ENCODE peak calls at places on chromosome 1, in ten cellular contexts. U, Q, X, V, K, S, G, O, M and J are unnamed samples.
A peak's percentile ranks its signal among the peaks of the same experiment; 100 is the strongest.

GRCh38 chr1:119635801-119636390 is 12.2 kb downstream of the ZNF697 start:
- DNase-seq in Q (no peak), V (no peak), S (no peak), M (peak; percentile 82), X (peak; percentile 24), G (no peak), O (no peak), K (peak; percentile 67), U (no peak), J (peak; percentile 75)

GRCh38 chr1:82318921-82319320 is 518.2 kb downstream of the ADGRL2 start:
- DNase-seq in V (peak; percentile 6), O (no peak), S (no peak), G (no peak), K (peak; percentile 70), M (no peak), Q (no peak), X (no peak), U (no peak), J (peak; percentile 35)

GRCh38 chr1:67241200-67241746 is 66.4 kb upstream of the IL12RB2 start:
- DNase-seq in V (no peak), G (no peak), U (no peak), M (peak; percentile 64), K (no peak), Q (no peak), S (no peak), X (no peak), O (no peak), J (no peak)

GRCh38 chr1:116856312-116856711 is 53.4 kb upstream of the PTGFRN start:
- DNase-seq in O (no peak), X (no peak), S (no peak), G (no peak), V (no peak), K (no peak), M (no peak), U (no peak), Q (no peak), J (no peak)

GRCh38 chr1:48061162-48062136 is 64.3 kb upstream of the TRABD2B start:
- DNase-seq in X (peak; percentile 38), Q (peak; percentile 38), O (peak; percentile 36), V (peak; percentile 55), K (peak; percentile 57), M (peak; percentile 44), U (no peak), G (peak; percentile 25), S (no peak), J (peak; percentile 67)

GRCh38 chr1:153945795-153946621 is 510 bp downstream of the DENND4B start:
- DNase-seq in Q (peak; percentile 58), S (peak; percentile 99), M (peak; percentile 97), U (peak; percentile 95), V (peak; percentile 70), G (peak; percentile 79), O (peak; percentile 72), K (no peak), X (peak; percentile 74), J (peak; percentile 69)

GRCh38 chr1:2789986-2790581 is 11.4 kb downstream of the TTC34 start:
- DNase-seq in S (peak; percentile 61), Q (no peak), M (no peak), X (no peak), G (no peak), U (no peak), K (no peak), V (no peak), O (no peak), J (no peak)

GRCh38 chr1:227895828-227896685 is 51.7 kb downstream of the WNT9A start:
- DNase-seq in X (no peak), O (peak; percentile 17), K (no peak), S (peak; percentile 74), V (no peak), Q (no peak), U (no peak), M (no peak), G (peak; percentile 14), J (no peak)

GRCh38 chr1:8883510-8883909 is 5.0 kb upstream of the ENO1 start:
- DNase-seq in S (no peak), M (no peak), Q (peak; percentile 58), V (no peak), G (no peak), O (no peak), U (no peak), X (no peak), K (no peak), J (no peak)

GRCh38 chr1:224559971-224560728 is 56.0 kb upstream of the CNIH3 start:
- DNase-seq in V (no peak), S (no peak), K (no peak), Q (no peak), X (peak; percentile 40), O (no peak), M (no peak), G (no peak), U (no peak), J (peak; percentile 73)

GRCh38 chr1:18861082-18861481 is 1.6 kb upstream of the TAS1R2 start:
- DNase-seq in O (no peak), Q (no peak), M (no peak), S (no peak), U (no peak), K (no peak), X (no peak), G (no peak), V (no peak), J (no peak)

GRCh38 chr1:68975534-68975933 is 478.7 kb upstream of the DEPDC1 start:
- DNase-seq in K (no peak), V (no peak), X (no peak), G (no peak), S (no peak), Q (no peak), M (no peak), O (no peak), U (no peak), J (no peak)

GRCh38 chr1:243299069-243299468 is 43.2 kb downstream of the SDCCAG8 start:
- DNase-seq in U (no peak), X (no peak), S (no peak), K (no peak), V (no peak), M (no peak), O (no peak), G (no peak), Q (no peak), J (no peak)

GRCh38 chr1:150578278-150579109 is 916 bp downstream of the MCL1 start:
- DNase-seq in G (peak; percentile 68), V (peak; percentile 92), Q (peak; percentile 67), S (peak; percentile 91), X (peak; percentile 90), K (peak; percentile 82), M (peak; percentile 61), O (no peak), U (peak; percentile 55), J (peak; percentile 92)

GRCh38 chr1:245084551-245084950 is 70.2 kb upstream of the KIF26B start:
- DNase-seq in K (peak; percentile 38), Q (no peak), V (peak; percentile 10), M (no peak), G (no peak), S (no peak), X (no peak), O (no peak), U (no peak), J (peak; percentile 35)

GRCh38 chr1:19754482-19754881 is 45.2 kb downstream of the TMCO4 start:
- DNase-seq in V (no peak), O (no peak), K (no peak), M (no peak), S (no peak), Q (no peak), X (no peak), G (no peak), U (no peak), J (no peak)

GRCh38 chr1:167447521-167448136 is 70.7 kb downstream of the CD247 start:
- DNase-seq in G (no peak), X (no peak), U (peak; percentile 35), M (peak; percentile 58), K (no peak), O (no peak), Q (peak; percentile 61), S (peak; percentile 87), V (no peak), J (no peak)

GRCh38 chr1:245153645-245154428 is 948 bp upstream of the KIF26B start:
- DNase-seq in G (no peak), O (no peak), V (no peak), M (peak; percentile 9), S (peak; percentile 82), K (no peak), X (no peak), Q (peak; percentile 20), U (no peak), J (no peak)

GRCh38 chr1:207695943-207696342 is 51.0 kb downstream of the CR1L start:
- DNase-seq in O (no peak), G (no peak), X (no peak), Q (no peak), S (no peak), K (no peak), U (no peak), V (no peak), M (no peak), J (no peak)
- H3K4me3 ChIP-seq in O (no peak overlapping the region), G (no peak overlapping the region), X (no peak overlapping the region), Q (no peak overlapping the region), S (no peak overlapping the region), K (no peak overlapping the region), U (no peak overlapping the region), V (no peak overlapping the region), M (no peak overlapping the region), J (no peak overlapping the region)

DNA sequence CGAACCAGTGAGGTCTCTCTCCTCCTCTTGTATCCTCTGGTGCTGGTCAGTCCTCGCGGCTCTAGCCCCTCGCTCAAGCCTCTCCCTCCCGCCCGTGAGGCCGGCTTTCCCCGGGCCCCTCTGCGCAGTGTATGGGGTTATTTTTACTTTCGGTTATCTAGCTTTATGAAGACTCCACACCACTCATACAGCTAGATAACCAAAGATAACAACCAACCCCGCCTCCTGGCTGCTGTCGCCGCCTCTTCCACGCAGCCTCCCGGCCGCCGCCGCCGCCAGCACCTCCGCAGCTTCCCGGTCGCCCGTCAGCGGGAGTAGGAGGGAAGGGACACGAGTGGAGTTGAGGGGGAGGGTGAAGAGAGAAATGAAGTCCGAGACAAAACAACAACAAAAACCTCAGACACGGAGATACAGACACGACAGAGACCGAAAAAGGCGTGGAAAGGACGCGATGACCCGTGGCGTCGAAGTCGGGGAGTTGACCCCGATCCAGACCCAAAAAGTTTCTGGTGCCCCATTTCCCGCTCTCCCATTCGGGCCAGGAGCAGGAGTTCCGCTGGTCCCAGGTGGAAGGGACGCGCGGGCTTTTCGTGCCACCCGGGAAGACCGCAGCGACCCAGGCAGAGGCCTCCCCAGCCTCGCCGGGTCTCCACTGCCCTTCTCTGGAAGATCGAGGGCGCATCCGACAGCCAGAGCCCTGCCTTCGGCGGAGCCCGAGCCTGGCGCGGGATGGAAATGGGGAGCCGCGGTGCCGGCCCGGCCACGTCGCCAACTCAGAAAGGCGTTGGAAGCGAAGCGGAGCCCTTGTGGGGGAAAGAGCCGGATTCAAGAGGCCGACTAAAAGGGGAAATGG is 51.4 kb downstream of the RHBG start:
- DNase-seq in M (peak; percentile 67), K (no peak), V (no peak), U (peak; percentile 61), S (no peak), O (no peak), G (no peak), Q (no peak), X (no peak), J (no peak)
- TF ChIP-seq CTCF in M (no peak), K (no peak), V (no peak), U (no peak), S (no peak), O (no peak), G (no peak), Q (no peak), X (no peak), J (no peak)

GRCh38 chr1:102858695-102859094 is 249.6 kb downstream of the COL11A1 start:
- DNase-seq in G (no peak), U (no peak), O (no peak), S (no peak), V (no peak), K (no peak), M (no peak), X (peak; percentile 90), Q (no peak), J (peak; percentile 57)
- H3K4me3 ChIP-seq in G (no peak overlapping the region), U (no peak overlapping the region), O (no peak overlapping the region), S (no peak overlapping the region), V (no peak overlapping the region), K (no peak overlapping the region), M (no peak overlapping the region), X (no peak overlapping the region), Q (no peak overlapping the region), J (no peak overlapping the region)

GRCh38 chr1:163820748-163821147 is 499.0 kb downstream of the NUF2 start:
- DNase-seq in Q (no peak), G (no peak), V (peak; percentile 37), O (no peak), M (no peak), K (no peak), S (no peak), X (peak; percentile 16), U (no peak), J (peak; percentile 42)
- TF ChIP-seq CTCF in Q (peak; percentile 21), G (no peak), V (peak; percentile 25), O (no peak), M (no peak), K (no peak), S (no peak), X (peak; percentile 43), U (no peak), J (peak; percentile 30)